ENCODE peak calls at places on chromosome 1, in nine cellular contexts. A, R, Y, U, X, O, W, G and N are unnamed samples.

GRCh38 chr1:167819849-167820683 is 93.9 kb downstream of the ADCY10 start:
- DNase-seq in A (peak; percentile 94), R (peak; percentile 72), Y (peak; percentile 97), U (no peak), X (peak; percentile 96), O (peak; percentile 62), W (peak; percentile 86), G (peak; percentile 53), N (peak; percentile 90)

GRCh38 chr1:44236873-44237272 is 23.6 kb downstream of the DMAP1 start:
- DNase-seq in A (no peak), R (no peak), Y (no peak), U (no peak), X (no peak), O (no peak), W (no peak), G (no peak), N (no peak)

GRCh38 chr1:97190326-97190725 is 468.7 kb downstream of the PTBP2 start:
- DNase-seq in A (peak; percentile 65), R (no peak), Y (peak; percentile 60), U (no peak), X (peak; percentile 10), O (no peak), W (no peak), G (no peak), N (no peak)

GRCh38 chr1:192610114-192610958 is 25.6 kb upstream of the RGS13 start:
- DNase-seq in A (peak; percentile 55), R (no peak), Y (peak; percentile 36), U (no peak), X (peak; percentile 49), O (peak; percentile 35), W (no peak), G (no peak), N (no peak)

GRCh38 chr1:100304227-100304626 is 38.2 kb downstream of the RTCA start:
- DNase-seq in A (no peak), R (no peak), Y (no peak), U (no peak), X (no peak), O (no peak), W (no peak), G (no peak), N (no peak)

GRCh38 chr1:3688356-3688755 is 36.0 kb downstream of the TP73 start:
- DNase-seq in A (peak; percentile 48), R (no peak), Y (no peak), U (no peak), X (no peak), O (no peak), W (no peak), G (no peak), N (no peak)

GRCh38 chr1:223726380-223727001 is 14.2 kb downstream of the CAPN2 start:
- DNase-seq in A (peak; percentile 96), R (no peak), Y (peak; percentile 97), U (peak; percentile 61), X (peak; percentile 92), O (peak; percentile 54), W (peak; percentile 77), G (peak; percentile 6), N (peak; percentile 96)

GRCh38 chr1:172918478-172918877 is 132.3 kb downstream of the TNFSF18 start:
- DNase-seq in A (no peak), R (no peak), Y (no peak), U (no peak), X (no peak), O (no peak), W (no peak), G (no peak), N (no peak)

GRCh38 chr1:91080650-91081049 is 58.8 kb upstream of the ZNF644 start:
- DNase-seq in A (peak; percentile 66), R (no peak), Y (peak; percentile 81), U (no peak), X (no peak), O (no peak), W (no peak), G (no peak), N (peak; percentile 39)

GRCh38 chr1:92691937-92692336 is 93.0 kb downstream of the EVI5 start:
- DNase-seq in A (no peak), R (no peak), Y (no peak), U (no peak), X (no peak), O (no peak), W (no peak), G (no peak), N (no peak)

GRCh38 chr1:201476670-201477344 is 7.8 kb upstream of the PHLDA3 start:
- DNase-seq in A (peak; percentile 82), R (no peak), Y (peak; percentile 52), U (no peak), X (no peak), O (peak; percentile 68), W (no peak), G (no peak), N (no peak)

GRCh38 chr1:203600782-203601513 is 25.7 kb upstream of the ATP2B4 start:
- DNase-seq in A (peak; percentile 17), R (no peak), Y (no peak), U (no peak), X (peak; percentile 41), O (no peak), W (no peak), G (peak; percentile 48), N (no peak)